ENCODE peak calls at places on chromosomes 4 and X, in seven cellular contexts. K is activated CD8-positive, alpha-beta T cell treated with anti-CD3 and anti-CD28 coated beads for 36 hours; D is T-cell; L is activated T-cell treated with anti-CD3 and anti-CD28 coated beads, Interleukin-2, amount 50 U/mL, for 72 hours; N is IMR-90; X is activated naive CD4-positive, alpha-beta T cell treated with anti-CD3 and anti-CD28 coated beads, Interleukin-2, amount 50 U/mL, for 72 hours; Z is activated naive CD8-positive, alpha-beta T cell treated with anti-CD3 and anti-CD28 coated beads, Interleukin-2, amount 50 U/mL, for 24 hours. Y is an unnamed sample.

GRCh38 chrX:17226736-17227135 is 148.3 kb upstream of the NHS start:
- ATAC-seq in X (no peak), D (no peak), N (no peak), K (no peak), L (no peak), Z (no peak), Y (no peak)

GRCh38 chrX:83512111-83512510 is 4.0 kb downstream of the POU3F4 start:
- ATAC-seq in D (no peak), L (no peak), N (no peak), K (no peak), Z (no peak), X (no peak), Y (no peak)

GRCh38 chr4:18022572-18023039 is 1.1 kb upstream of the LCORL start:
- ATAC-seq in D (no peak), X (no peak), N (no peak), L (no peak), K (no peak), Z (no peak), Y (no peak)

GRCh38 chr4:128958194-128958593 is 135.1 kb downstream of the SCLT1 start:
- ATAC-seq in X (no peak), L (no peak), K (no peak), Z (no peak), D (peak), N (no peak), Y (no peak)

GRCh38 chr4:64581422-64581821 is 172.2 kb upstream of the TECRL start:
- ATAC-seq in X (no peak), L (no peak), Z (no peak), N (no peak), D (no peak), K (no peak), Y (no peak)

GRCh38 chr4:17578482-17578891 is 1.5 kb downstream of the LAP3 start:
- ATAC-seq in K (no peak), X (peak), Z (peak), D (no peak), L (no peak), N (no peak), Y (peak)

GRCh38 chrX:115650916-115651315 is 89.9 kb downstream of the PLS3 start:
- ATAC-seq in N (peak), K (no peak), D (no peak), X (no peak), Z (no peak), L (peak), Y (no peak)

GRCh38 chrX:135544338-135544948 is 24.0 kb downstream of the INTS6L start:
- ATAC-seq in Z (no peak), N (no peak), X (no peak), L (no peak), D (peak), K (peak), Y (no peak)

GRCh38 chr4:108795733-108796132 is 32.9 kb upstream of the ETNPPL start:
- ATAC-seq in X (no peak), K (no peak), Z (no peak), D (no peak), N (no peak), L (no peak), Y (no peak)

Y was measured in activated CD4-positive, CD25-positive, alpha-beta regulatory T cell treated with anti-CD3 and anti-CD28 coated beads, Interleukin-2, amount 50 U/mL, for 24 hours.